ENCODE peak calls at places on chromosomes 16 and 17, in seven cellular contexts. V, P, I, E, O, B and L are unnamed samples.

GRCh38 chr16:27649021-27649420 is 99.1 kb downstream of the KATNIP start:
- DNase-seq in P (no peak), I (no peak), B (no peak), V (no peak), E (no peak), O (no peak), L (no peak)

GRCh38 chr16:68090526-68090925 is 5.4 kb downstream of the NFATC3 start:
- DNase-seq in E (no peak), B (no peak), P (no peak), V (no peak), O (no peak), I (no peak), L (no peak)

GRCh38 chr17:61149106-61149505 is 250.5 kb upstream of the TBX2 start:
- DNase-seq in V (no peak), E (no peak), B (no peak), O (no peak), I (no peak), P (no peak), L (no peak)

GRCh38 chr17:81703747-81704654 is 834 bp downstream of the MRPL12 start:
- DNase-seq in E (no peak), V (no peak), I (no peak), O (no peak), P (no peak), B (no peak), L (no peak)

GRCh38 chr17:65931246-65932149 is 260.4 kb downstream of the CEP112 start:
- DNase-seq in I (no peak), V (peak; percentile 31), B (no peak), P (no peak), O (no peak), E (no peak), L (no peak)

GRCh38 chr16:89420204-89420603 is 70.2 kb downstream of the ANKRD11 start:
- DNase-seq in O (no peak), V (no peak), B (no peak), I (no peak), E (no peak), P (no peak), L (no peak)

GRCh38 chr16:70453891-70454220 is 539 bp upstream of the FCSK start:
- DNase-seq in B (no peak), O (peak; percentile 38), P (no peak), E (no peak), I (peak; percentile 43), V (peak; percentile 45), L (no peak)

GRCh38 chr16:9049241-9049640 is 42.2 kb upstream of the HAPSTR1 start:
- DNase-seq in O (no peak), E (no peak), V (peak; percentile 88), P (no peak), I (peak; percentile 17), B (no peak), L (no peak)

GRCh38 chr17:5883775-5884665 is 186.2 kb upstream of the WSCD1 start:
- DNase-seq in O (no peak), P (peak; percentile 31), V (no peak), B (no peak), I (peak; percentile 35), E (peak; percentile 97), L (peak; percentile 56)

GRCh38 chr17:4604111-4604644 is 19.8 kb downstream of the SMTNL2 start:
- DNase-seq in O (peak; percentile 89), E (no peak), I (peak; percentile 57), V (peak; percentile 53), B (no peak), P (no peak), L (peak; percentile 91)

GRCh38 chr16:57620316-57621231 is 7.9 kb upstream of the ADGRG1 start:
- DNase-seq in V (no peak), O (peak; percentile 36), B (peak; percentile 5), P (no peak), E (peak; percentile 71), I (peak; percentile 91), L (no peak)

GRCh38 chr17:82416771-82417170 is 1.4 kb upstream of the HEXD start:
- DNase-seq in O (no peak), B (no peak), V (no peak), P (no peak), I (no peak), E (no peak), L (no peak)

GRCh38 chr17:51475650-51476221 is 215.4 kb downstream of the UTP18 start:
- DNase-seq in E (no peak), I (no peak), P (no peak), V (no peak), B (no peak), O (no peak), L (no peak)

GRCh38 chr16:90048737-90049330 is 28.3 kb downstream of the PRDM7 start:
- DNase-seq in P (no peak), E (no peak), O (no peak), V (no peak), I (no peak), B (no peak), L (no peak)

GRCh38 chr17:179721-180379 is 1.6 kb downstream of the DOC2B start:
- DNase-seq in O (no peak), E (no peak), V (no peak), P (peak; percentile 55), I (no peak), B (no peak), L (no peak)

GRCh38 chr17:75228305-75228704 is 22.8 kb downstream of the NUP85 start:
- DNase-seq in E (no peak), B (no peak), P (no peak), V (no peak), I (no peak), O (no peak), L (no peak)
- TF ChIP-seq CTCF in E (no peak), B (no peak), P (no peak), V (no peak), I (no peak), O (no peak), L (no peak)

GRCh38 chr17:46193626-46194392 is 580 bp upstream of the KANSL1 start:
- DNase-seq in O (peak; percentile 97), V (peak; percentile 96), B (peak; percentile 91), P (peak; percentile 98), I (peak; percentile 98), E (peak; percentile 91), L (peak; percentile 96)
- TF ChIP-seq CTCF in O (peak; percentile 1), V (no peak), B (peak; percentile 92), P (no peak), I (peak; percentile 11), E (no peak), L (peak; percentile 51)

DNA sequence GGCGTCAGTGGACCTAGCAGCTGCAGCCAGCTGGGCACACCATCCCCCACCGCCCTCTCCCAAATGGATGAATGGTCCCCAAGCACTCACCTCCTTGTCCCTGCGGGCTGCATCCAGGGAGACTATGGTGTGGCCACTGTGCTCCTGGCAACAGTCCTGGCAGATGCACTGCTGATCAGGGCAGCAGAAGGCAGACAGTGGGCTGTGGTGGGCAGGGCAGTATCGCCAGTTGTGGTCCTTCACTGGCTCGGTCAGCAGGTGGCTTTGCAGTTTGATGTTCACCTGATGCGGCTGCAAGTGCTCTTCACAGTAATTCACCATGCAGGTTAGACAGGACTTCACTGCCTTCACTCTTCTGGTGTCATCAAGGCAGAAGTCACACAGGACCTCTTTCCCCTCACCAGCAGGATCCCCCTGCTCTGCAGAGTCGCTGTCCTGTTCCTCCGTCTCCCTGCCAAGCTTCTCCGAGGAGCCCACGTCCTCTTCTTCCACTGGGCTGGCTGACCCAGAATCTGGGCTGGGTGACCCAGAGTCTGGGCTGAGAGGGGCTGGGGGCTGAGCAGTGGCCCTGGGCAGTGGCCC is 31.6 kb upstream of the FBXW10B start:
- DNase-seq in B (no peak), E (no peak), I (peak; percentile 42), V (no peak), O (peak; percentile 24), P (no peak), L (no peak)
- TF ChIP-seq CTCF in B (no peak), E (no peak), I (no peak), V (no peak), O (no peak), P (no peak), L (no peak)

DNA sequence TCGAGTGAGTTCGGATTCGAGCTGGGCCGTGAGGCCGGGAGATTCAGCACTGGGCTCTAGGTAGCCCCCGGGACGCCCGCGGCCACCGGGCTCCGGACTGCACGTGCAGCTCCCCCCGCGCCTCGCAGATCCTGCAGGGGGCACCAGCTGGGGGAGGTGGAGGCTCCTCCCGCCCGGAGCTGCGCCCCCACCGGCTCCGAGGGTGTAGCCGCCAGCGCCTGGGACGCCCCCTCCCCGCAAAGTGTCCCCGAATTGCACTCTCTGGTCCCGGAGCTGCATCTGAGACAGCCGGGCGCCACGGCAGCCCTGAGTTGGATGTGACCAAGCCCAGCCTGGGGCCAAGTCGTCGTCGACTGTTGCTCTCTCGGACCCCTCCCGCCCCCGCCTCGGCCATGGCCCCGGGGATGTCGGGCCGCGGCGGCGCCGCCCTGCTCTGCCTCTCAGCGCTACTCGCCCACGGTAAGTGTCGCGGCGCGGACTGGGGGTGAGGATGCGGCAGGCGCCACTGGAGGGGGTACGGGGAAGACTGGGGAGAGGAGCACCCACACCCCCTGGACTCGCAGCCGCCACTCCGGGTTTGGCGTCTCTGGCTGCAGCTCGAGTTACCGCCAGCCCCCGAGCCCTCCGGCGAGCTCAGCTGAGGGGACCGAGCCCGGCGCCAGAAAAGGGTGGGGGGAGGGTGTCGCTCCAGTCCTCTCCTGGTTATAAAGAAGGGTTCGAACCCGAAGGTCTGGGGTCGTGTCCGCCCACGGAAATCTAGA is 1.5 kb downstream of the TMEM132E start:
- DNase-seq in V (no peak), P (peak; percentile 57), O (peak; percentile 43), I (no peak), E (no peak), B (no peak), L (no peak)
- TF ChIP-seq CTCF in V (no peak), P (peak; percentile 44), O (peak; percentile 11), I (no peak), E (no peak), B (no peak), L (no peak)

GRCh38 chr17:66975614-66976378 is 11.3 kb downstream of the CACNG4 start:
- DNase-seq in E (peak; percentile 25), O (no peak), V (no peak), B (no peak), I (peak; percentile 57), P (peak; percentile 80), L (no peak)
- TF ChIP-seq CTCF in E (peak; percentile 37), O (peak; percentile 40), V (no peak), B (no peak), I (peak; percentile 45), P (peak; percentile 71), L (peak; percentile 18)

GRCh38 chr16:24834459-24835335 is 11.1 kb upstream of the SLC5A11 start:
- DNase-seq in O (peak; percentile 41), P (peak; percentile 62), I (peak; percentile 56), E (peak; percentile 33), B (no peak), V (peak; percentile 19), L (no peak)
- TF ChIP-seq CTCF in O (peak; percentile 84), P (peak; percentile 72), I (peak; percentile 77), E (peak; percentile 49), B (no peak), V (peak; percentile 73), L (peak; percentile 68)

DNA sequence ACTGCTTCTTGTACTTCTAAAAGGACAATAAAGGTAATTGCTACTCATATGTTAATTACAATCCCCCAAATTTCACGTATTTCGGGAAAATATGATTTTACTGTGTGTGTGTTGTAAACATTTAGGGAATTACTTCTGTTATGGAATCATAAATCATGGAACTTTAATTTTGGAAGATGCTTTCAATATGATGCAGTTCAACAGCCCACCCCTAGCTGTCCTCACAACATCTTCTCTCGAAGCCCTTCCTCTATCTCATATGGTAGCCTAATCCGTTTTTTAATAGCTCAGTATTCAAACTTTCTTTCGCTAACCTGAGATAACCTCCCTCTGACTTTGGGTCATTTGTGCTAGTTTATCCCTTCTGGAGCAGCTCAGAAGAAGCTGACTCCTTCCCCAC is 78.4 kb downstream of the ANKFN1 start:
- DNase-seq in B (no peak), O (no peak), V (no peak), E (no peak), I (no peak), P (no peak), L (no peak)
- TF ChIP-seq CTCF in B (no peak), O (peak; percentile 18), V (no peak), E (no peak), I (no peak), P (peak; percentile 42), L (no peak)

GRCh38 chr17:30716461-30717289 is 107.8 kb downstream of the CRLF3 start:
- DNase-seq in B (no peak), O (peak; percentile 21), V (no peak), I (no peak), E (no peak), P (peak; percentile 56), L (no peak)
- TF ChIP-seq CTCF in B (no peak), O (no peak), V (peak; percentile 26), I (peak; percentile 12), E (no peak), P (peak; percentile 50), L (peak; percentile 41)